ENCODE peak calls at places on chromosomes 2 and 18, in seven cellular contexts. U is A549, X is right lobe of liver, Y is heart left ventricle, R is adrenal gland, Q is HepG2, G is lower leg skin. A is an unnamed sample.

GRCh38 chr2:65722028-65722427 is 289.6 kb upstream of the SPRED2 start:
- DNase-seq in G (no peak), Y (peak), R (peak), X (peak), Q (no peak), U (peak), A (no peak)

GRCh38 chr2:233081232-233081730 is 21.1 kb downstream of the INPP5D start:
- DNase-seq in Q (no peak), Y (no peak), X (no peak), R (no peak), G (no peak), U (no peak), A (no peak)

GRCh38 chr18:57004366-57005121 is 142.3 kb upstream of the BOD1L2 start:
- DNase-seq in Y (no peak), G (no peak), U (peak), X (no peak), R (no peak), Q (peak), A (no peak)

GRCh38 chr2:170818294-170819104 is 1.8 kb downstream of the GAD1 start:
- DNase-seq in Y (no peak), G (no peak), X (no peak), R (no peak), Q (no peak), U (no peak), A (no peak)

GRCh38 chr2:12020833-12021469 is 274.5 kb downstream of the LPIN1 start:
- DNase-seq in X (no peak), G (no peak), R (no peak), U (no peak), Q (no peak), Y (no peak), A (no peak)

GRCh38 chr18:58412844-58413666 is 215.8 kb downstream of the ALPK2 start:
- DNase-seq in Q (no peak), R (no peak), X (no peak), Y (no peak), U (no peak), G (no peak), A (no peak)

GRCh38 chr2:40240067-40240466 is 211.8 kb downstream of the SLC8A1 start:
- DNase-seq in Y (peak), U (no peak), X (peak), G (peak), R (peak), Q (no peak), A (no peak)

GRCh38 chr18:9066358-9066757 is 36.1 kb upstream of the NDUFV2 start:
- DNase-seq in Q (no peak), R (no peak), U (no peak), G (no peak), X (no peak), Y (no peak), A (no peak)

GRCh38 chr2:172179045-172179742 is 76.5 kb upstream of the DLX2 start:
- DNase-seq in G (no peak), X (no peak), Q (no peak), R (no peak), U (no peak), Y (no peak), A (peak)

GRCh38 chr2:157264099-157264498 is 6.6 kb downstream of the GALNT5 start:
- DNase-seq in R (no peak), X (no peak), Y (no peak), G (no peak), Q (no peak), U (no peak), A (no peak)

GRCh38 chr2:53403836-53404413 is 363.7 kb upstream of the CHAC2 start:
- DNase-seq in Q (no peak), Y (no peak), G (no peak), X (no peak), R (no peak), U (peak), A (peak)

GRCh38 chr18:79121746-79122474 is 52.7 kb downstream of the ATP9B start:
- DNase-seq in U (no peak), G (no peak), Q (no peak), R (no peak), X (no peak), Y (no peak), A (no peak)

GRCh38 chr2:164479460-164479859 is 141.8 kb downstream of the GRB14 start:
- DNase-seq in X (no peak), Y (no peak), G (no peak), Q (peak), U (peak), R (no peak), A (no peak)

GRCh38 chr2:1748741-1749488 is 4.6 kb upstream of the PXDN start:
- DNase-seq in Q (no peak), U (no peak), R (no peak), Y (no peak), G (no peak), X (no peak), A (no peak)

GRCh38 chr2:39516347-39517101 is 79.4 kb upstream of the MAP4K3 start:
- DNase-seq in R (no peak), U (no peak), Y (peak), G (no peak), Q (peak), X (peak), A (no peak)

GRCh38 chr2:190277234-190278112 is 42.2 kb downstream of the HIBCH start:
- DNase-seq in G (no peak), Y (no peak), U (peak), X (no peak), R (no peak), Q (peak), A (no peak)

GRCh38 chr2:10359246-10359645 is 56.5 kb downstream of the HPCAL1 start:
- DNase-seq in X (no peak), U (no peak), Q (no peak), G (no peak), Y (no peak), R (no peak), A (no peak)

GRCh38 chr2:99698896-99699295 is 209.1 kb upstream of the REV1 start:
- DNase-seq in R (no peak), Y (no peak), Q (no peak), X (no peak), U (no peak), G (no peak), A (peak)

GRCh38 chr2:108917078-108917440 is 72.0 kb downstream of the EDAR start:
- DNase-seq in U (no peak), R (no peak), Q (peak), G (no peak), X (no peak), Y (no peak), A (no peak)

GRCh38 chr18:50619833-50620232 is 59.9 kb downstream of the MAPK4 start:
- DNase-seq in X (no peak), G (no peak), R (no peak), Y (no peak), U (no peak), Q (no peak), A (no peak)

GRCh38 chr2:69741281-69742169 is at the start of gene ANXA4:
- DNase-seq in G (peak), R (peak), X (peak), U (peak), Q (peak), Y (peak), A (peak)

GRCh38 chr2:127387655-127388422 is at the start of gene MAP3K2:
- DNase-seq in U (peak), Y (peak), R (peak), X (peak), Q (peak), G (peak), A (peak)
- TF ChIP-seq POLR2A in U (peak), Y (peak), R (peak), X (peak), Q (peak), G (peak), A (peak)

GRCh38 chr2:201257381-201257940 is 2.9 kb upstream of the CASP8 start:
- DNase-seq in R (no peak), Y (peak), U (no peak), Q (no peak), G (no peak), X (peak), A (peak)
- TF ChIP-seq POLR2A in R (no peak), Y (no peak), U (no peak), Q (no peak), G (no peak), X (no peak), A (no peak)

GRCh38 chr2:181354626-181355025 is 102.6 kb upstream of the ITGA4 start:
- DNase-seq in R (no peak), Q (no peak), G (no peak), U (peak), X (no peak), Y (no peak), A (peak)

GRCh38 chr2:181352158-181352557 is 105.0 kb upstream of the ITGA4 start:
- DNase-seq in U (no peak), Y (no peak), G (no peak), Q (no peak), R (no peak), X (no peak), A (no peak)

GRCh38 chr2:181357979-181358378 is 99.2 kb upstream of the ITGA4 start:
- DNase-seq in G (no peak), Y (no peak), Q (no peak), U (no peak), X (no peak), R (no peak), A (no peak)

GRCh38 chr2:181356526-181356925 is 100.7 kb upstream of the ITGA4 start:
- DNase-seq in U (no peak), R (no peak), Y (no peak), G (no peak), X (no peak), Q (no peak), A (no peak)
- TF ChIP-seq POLR2A in U (no peak), R (no peak), Y (no peak), G (no peak), X (no peak), Q (no peak), A (no peak)

GRCh38 chr2:187002242-187002641 is 153.3 kb upstream of the ZSWIM2 start:
- DNase-seq in R (no peak), U (no peak), G (no peak), Q (no peak), X (no peak), Y (no peak), A (no peak)

GRCh38 chr2:187003611-187004010 is 154.6 kb upstream of the ZSWIM2 start:
- DNase-seq in R (no peak), Q (no peak), G (no peak), U (no peak), Y (no peak), X (no peak), A (no peak)

GRCh38 chr2:187001248-187001647 is 152.3 kb upstream of the ZSWIM2 start:
- DNase-seq in G (no peak), Q (no peak), U (no peak), X (no peak), R (no peak), Y (no peak), A (no peak)

GRCh38 chr2:187008111-187008510 is 159.1 kb upstream of the ZSWIM2 start:
- DNase-seq in Y (no peak), X (no peak), R (no peak), G (no peak), Q (no peak), U (no peak), A (no peak)

GRCh38 chr2:187003038-187003543 is 154.1 kb upstream of the ZSWIM2 start:
- DNase-seq in Y (peak), Q (no peak), X (no peak), R (no peak), G (no peak), U (no peak), A (no peak)
- TF ChIP-seq POLR2A in Y (no peak), Q (no peak), X (no peak), R (no peak), G (no peak), U (no peak), A (no peak)

GRCh38 chr2:142936629-142937028 is 59.2 kb downstream of the KYNU start:
- DNase-seq in R (no peak), X (no peak), G (no peak), Q (no peak), Y (no peak), U (no peak), A (no peak)

GRCh38 chr2:142937347-142937746 is 59.9 kb downstream of the KYNU start:
- DNase-seq in G (no peak), Q (no peak), Y (no peak), U (no peak), X (no peak), R (no peak), A (no peak)

GRCh38 chr2:142938240-142938639 is 60.8 kb downstream of the KYNU start:
- DNase-seq in R (no peak), Y (no peak), U (no peak), X (no peak), G (no peak), Q (no peak), A (no peak)

GRCh38 chr2:142933916-142934315 is 56.5 kb downstream of the KYNU start:
- DNase-seq in Y (no peak), G (no peak), X (no peak), R (no peak), U (no peak), Q (no peak), A (no peak)

DNA sequence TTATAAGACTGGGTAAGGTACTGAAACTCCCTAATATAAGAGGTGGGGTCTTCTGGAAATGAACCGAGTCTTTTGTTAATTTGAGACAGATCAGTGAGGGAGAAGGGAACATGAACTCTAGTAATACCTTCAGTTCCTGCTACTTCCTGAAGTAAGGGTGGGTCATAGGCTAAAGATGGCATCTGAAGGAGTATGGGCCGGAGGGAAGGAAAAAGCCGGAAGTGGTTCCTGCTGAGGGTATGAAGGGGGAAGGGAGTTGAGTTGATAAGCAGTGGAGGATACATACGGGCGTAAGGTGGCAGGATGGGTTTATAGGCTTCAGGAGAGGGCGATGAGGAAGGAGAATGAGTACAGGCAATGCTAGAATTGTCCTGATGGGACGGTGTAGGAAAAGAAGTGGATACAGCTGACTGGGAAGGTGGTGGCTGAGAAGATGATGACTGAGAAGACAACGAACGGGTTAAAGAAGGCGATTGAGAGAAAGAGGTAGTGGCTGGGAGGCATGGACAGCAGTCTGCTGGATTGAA is 58.2 kb downstream of the KYNU start:
- DNase-seq in Q (no peak), U (no peak), R (no peak), X (no peak), G (no peak), Y (no peak), A (no peak)
- TF ChIP-seq POLR2A in Q (no peak), U (no peak), R (no peak), X (no peak), G (no peak), Y (no peak), A (no peak)

DNA sequence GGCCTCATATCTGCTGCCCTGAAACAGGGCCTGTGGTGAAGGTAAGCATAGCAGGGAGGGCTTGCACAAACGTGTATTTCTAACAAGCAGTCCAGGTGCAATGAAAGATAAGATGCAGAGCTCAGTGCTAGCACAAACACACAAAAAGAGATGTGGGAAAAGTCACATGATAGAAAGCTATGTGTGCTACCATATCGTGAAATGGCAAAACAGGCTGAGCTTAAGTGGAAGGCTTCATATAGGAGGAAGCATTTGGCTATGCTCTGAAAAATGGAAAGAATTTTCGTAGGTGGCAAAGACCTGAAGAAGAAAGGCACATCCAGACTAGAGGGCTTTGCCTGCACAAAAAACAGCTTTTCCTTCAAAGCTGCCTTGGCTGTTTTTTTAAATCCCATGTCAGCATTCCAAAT is 10.2 kb downstream of the RSAD2 start:
- DNase-seq in G (no peak), Y (no peak), R (no peak), X (no peak), Q (no peak), U (no peak), A (no peak)
- TF ChIP-seq POLR2A in G (no peak), Y (no peak), R (no peak), X (no peak), Q (no peak), U (no peak), A (no peak)